ENCODE peak calls at places on chromosomes 16 and 17, in six cellular contexts. V, X, H, W, S and Y are unnamed samples. For H3K9me3, the result is how much of the 10 kb centered on the place peaks cover.

GRCh38 chr17:1590031-1590746 is 27.6 kb upstream of the PITPNA start:
- DNase-seq in V (no peak), X (no peak), H (no peak), W (no peak), S (no peak), Y (no peak)

GRCh38 chr16:2934450-2934849 is 22.7 kb downstream of the FLYWCH1 start:
- DNase-seq in V (no peak), X (no peak), H (no peak), W (no peak), S (no peak), Y (no peak)

GRCh38 chr17:33055171-33055611 is 63.5 kb downstream of the SPACA3 start:
- DNase-seq in V (no peak), X (no peak), H (no peak), W (no peak), S (no peak), Y (no peak)

GRCh38 chr16:29943846-29944669 is 17.8 kb upstream of the TMEM219 start:
- DNase-seq in V (no peak), X (peak), H (no peak), W (peak), S (no peak), Y (no peak)

GRCh38 chr16:76670125-76670857 is 393.1 kb downstream of the CNTNAP4 start:
- DNase-seq in V (no peak), X (no peak), H (no peak), W (no peak), S (no peak), Y (no peak)

GRCh38 chr16:46862555-46863447 is 21.4 kb upstream of the GPT2 start:
- DNase-seq in V (no peak), X (no peak), H (no peak), W (no peak), S (no peak), Y (no peak)

GRCh38 chr16:4038448-4038847 is 77.8 kb downstream of the ADCY9 start:
- DNase-seq in V (no peak), X (peak), H (no peak), W (no peak), S (no peak), Y (no peak)

GRCh38 chr17:68777243-68777855 is 176.2 kb upstream of the FAM20A start:
- DNase-seq in V (no peak), X (peak), H (no peak), W (peak), S (peak), Y (no peak)

GRCh38 chr17:40425741-40426140 is 8.0 kb upstream of the TOP2A start:
- DNase-seq in V (no peak), X (no peak), H (no peak), W (no peak), S (no peak), Y (no peak)

GRCh38 chr16:11494433-11494832 is 92.3 kb downstream of the LITAF start:
- DNase-seq in V (no peak), X (no peak), H (no peak), W (no peak), S (no peak), Y (no peak)

GRCh38 chr16:88458039-88458772 is 5.1 kb downstream of the ZFPM1 start:
- DNase-seq in V (no peak), X (no peak), H (no peak), W (no peak), S (no peak), Y (no peak)

GRCh38 chr17:64641499-64641898 is 20.6 kb downstream of the SMURF2 start:
- DNase-seq in V (no peak), X (no peak), H (no peak), W (no peak), S (no peak), Y (peak)

GRCh38 chr17:82881900-82882714 is 42.3 kb upstream of the ZNF750 start:
- DNase-seq in V (no peak), X (peak), H (no peak), W (no peak), S (no peak), Y (no peak)

GRCh38 chr17:4565209-4566141 is 5.1 kb upstream of the GGT6 start:
- DNase-seq in V (no peak), X (peak), H (no peak), W (peak), S (no peak), Y (peak)

GRCh38 chr17:21282231-21282630 is 2.3 kb upstream of the MAP2K3 start:
- DNase-seq in V (no peak), X (peak), H (no peak), W (no peak), S (no peak), Y (peak)

GRCh38 chr17:2982854-2983636 is 80.4 kb downstream of the OR1D5 start:
- DNase-seq in V (no peak), X (peak), H (no peak), W (no peak), S (peak), Y (no peak)

GRCh38 chr16:11173426-11173825 is 82.6 kb downstream of the SOCS1 start:
- DNase-seq in V (no peak), X (no peak), H (no peak), W (no peak), S (no peak), Y (no peak)

GRCh38 chr17:77826132-77826873 is 132.2 kb upstream of the TNRC6C start:
- DNase-seq in V (no peak), X (peak), H (no peak), W (no peak), S (no peak), Y (peak)

GRCh38 chr17:7021993-7022778 is 664 bp upstream of the BCL6B start:
- DNase-seq in V (no peak), X (peak), H (no peak), W (peak), S (peak), Y (peak)

GRCh38 chr16:88558457-88559442 is 11.5 kb upstream of the ZC3H18 start:
- DNase-seq in V (no peak), X (peak), H (no peak), W (peak), S (peak), Y (no peak)

GRCh38 chr16:86553356-86553755 is 1.7 kb downstream of the MTHFSD start:
- DNase-seq in V (no peak), X (peak), H (no peak), W (no peak), S (no peak), Y (no peak)

GRCh38 chr16:78362736-78363135 is 263.3 kb downstream of the WWOX start:
- DNase-seq in V (no peak), X (no peak), H (no peak), W (no peak), S (no peak), Y (no peak)

GRCh38 chr17:17568772-17569195 is 22.7 kb downstream of the PEMT start:
- DNase-seq in V (no peak), X (no peak), H (no peak), W (peak), S (peak), Y (no peak)

GRCh38 chr17:59853168-59853918 is 39.4 kb downstream of the TUBD1 start:
- DNase-seq in V (no peak), X (peak), H (no peak), W (peak), S (no peak), Y (peak)

GRCh38 chr17:10881959-10882358 is 44.1 kb upstream of the PIRT start:
- DNase-seq in V (no peak), X (no peak), H (no peak), W (no peak), S (no peak), Y (no peak)

GRCh38 chr17:71869833-71870545 is 250.8 kb upstream of the SOX9 start:
- DNase-seq in V (no peak), X (no peak), H (no peak), W (no peak), S (no peak), Y (no peak)

GRCh38 chr17:2203818-2204217 is 99.8 kb downstream of the SMG6 start:
- DNase-seq in V (no peak), X (no peak), H (no peak), W (no peak), S (no peak), Y (no peak)

GRCh38 chr17:54408741-54409140 is 491.9 kb upstream of the TOM1L1 start:
- DNase-seq in V (no peak), X (no peak), H (no peak), W (no peak), S (no peak), Y (no peak)

GRCh38 chr17:63956296-63956920 is 16.3 kb downstream of the SCN4A start:
- DNase-seq in V (no peak), X (no peak), H (no peak), W (no peak), S (no peak), Y (no peak)

GRCh38 chr17:59001158-59001814 is 105.4 kb downstream of the TRIM37 start:
- DNase-seq in V (peak), X (no peak), H (peak), W (no peak), S (no peak), Y (no peak)

GRCh38 chr17:43905985-43906852 is 1.1 kb downstream of the MPP2 start:
- DNase-seq in V (no peak), X (peak), H (no peak), W (peak), S (peak), Y (peak)

GRCh38 chr17:81511800-81512559 is 619 bp downstream of the ACTG1 start:
- DNase-seq in V (no peak), X (peak), H (no peak), W (no peak), S (peak), Y (no peak)

GRCh38 chr16:16988963-16989362 is 481.8 kb downstream of the XYLT1 start:
- DNase-seq in V (peak), X (no peak), H (no peak), W (no peak), S (no peak), Y (no peak)

GRCh38 chr17:83118071-83118841 is 38.8 kb downstream of the METRNL start:
- DNase-seq in V (no peak), X (no peak), H (no peak), W (no peak), S (no peak), Y (no peak)

GRCh38 chr16:76955629-76956028 is 235.4 kb upstream of the MON1B start:
- DNase-seq in V (no peak), X (no peak), H (no peak), W (no peak), S (no peak), Y (no peak)

DNA sequence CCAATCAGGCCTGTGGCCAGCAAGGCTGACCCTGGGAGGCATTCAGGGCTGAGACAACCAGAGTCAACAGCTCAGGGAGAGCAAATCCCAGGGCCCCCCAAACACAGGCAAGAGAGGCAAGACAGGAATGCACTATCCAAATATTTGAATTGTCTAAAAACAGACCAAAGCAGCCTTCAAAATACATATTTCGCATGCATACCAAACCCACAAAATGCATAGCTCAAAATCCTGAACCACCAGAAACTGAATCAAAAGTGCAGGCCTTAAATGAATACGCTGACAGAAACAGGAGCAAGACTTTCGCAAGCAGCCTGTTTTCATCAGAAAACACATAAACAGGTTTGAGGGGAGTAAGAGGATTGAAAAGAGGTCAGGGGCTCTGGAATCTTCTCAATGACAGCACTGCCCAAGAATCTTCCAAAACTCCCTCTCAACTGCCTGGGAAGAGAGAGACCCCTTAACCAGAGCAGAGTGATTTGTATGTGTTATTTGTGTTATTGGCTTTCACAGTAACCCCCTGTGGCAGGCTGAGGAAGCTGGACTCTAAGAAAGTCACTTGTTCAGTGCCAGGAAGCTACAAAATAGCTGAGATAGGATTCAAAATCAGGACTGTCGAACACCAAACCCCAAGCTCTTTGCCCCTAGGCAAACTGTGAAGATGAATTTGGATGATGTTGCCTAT is 213.5 kb upstream of the CDH5 start:
- DNase-seq in V (no peak), X (no peak), H (no peak), W (no peak), S (no peak), Y (no peak)
- TF ChIP-seq CTCF in V (no peak), X (no peak), H (no peak), W (no peak), S (no peak), Y (no peak)

GRCh38 chr17:49439305-49439672 is 24.6 kb upstream of the PHB1 start:
- DNase-seq in V (no peak), X (no peak), H (no peak), W (no peak), S (no peak), Y (no peak)

GRCh38 chr17:49440581-49440980 is 25.9 kb upstream of the PHB1 start:
- DNase-seq in V (no peak), X (no peak), H (no peak), W (no peak), S (no peak), Y (no peak)

GRCh38 chr17:49438885-49439284 is 24.2 kb upstream of the PHB1 start:
- DNase-seq in V (no peak), X (no peak), H (no peak), W (peak), S (no peak), Y (no peak)

GRCh38 chr17:49438439-49438861 is 23.8 kb upstream of the PHB1 start:
- DNase-seq in V (no peak), X (no peak), H (no peak), W (peak), S (no peak), Y (no peak)

DNA sequence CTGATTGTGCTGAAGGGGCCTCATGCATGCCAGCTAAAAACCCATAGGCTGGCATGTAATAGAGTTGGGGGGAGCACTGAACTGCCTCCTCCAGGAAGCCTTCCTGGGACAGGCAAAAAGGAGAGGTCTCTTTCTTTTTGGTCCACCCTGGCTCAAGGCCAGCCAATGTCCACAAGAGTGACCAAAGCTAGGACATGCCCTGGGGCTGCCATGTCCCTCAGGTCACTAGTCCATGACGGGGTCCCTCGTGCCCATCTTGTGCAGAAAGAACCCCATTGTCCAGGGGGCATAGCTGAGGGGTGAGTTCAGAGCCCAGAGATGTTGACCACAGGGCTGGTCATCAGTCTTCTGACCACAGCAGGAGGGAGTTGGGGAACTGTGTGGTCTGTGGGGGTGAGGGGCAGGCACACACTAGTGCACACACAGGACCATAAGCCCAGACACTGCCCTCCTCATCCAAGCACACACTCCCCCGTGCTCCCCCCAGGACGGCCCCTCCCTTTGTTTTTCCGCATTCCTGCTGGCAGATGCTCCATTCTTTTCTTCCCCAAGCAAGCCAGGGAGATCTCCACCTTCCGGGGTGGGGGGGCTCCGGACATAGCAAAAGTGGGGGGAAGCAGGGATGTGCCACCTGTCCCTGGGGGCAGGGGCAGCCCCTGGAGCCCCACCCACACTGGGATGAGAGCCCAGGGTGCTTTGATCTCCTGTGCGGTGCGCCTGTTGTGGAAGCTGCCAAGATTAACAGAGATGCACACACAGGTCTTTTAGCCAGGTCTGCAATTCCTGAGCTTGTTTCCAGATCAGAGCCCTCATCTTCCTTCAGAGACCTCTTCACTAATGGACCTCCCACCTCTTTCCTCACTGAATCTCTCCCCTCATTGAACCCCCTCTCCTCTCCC is 25.2 kb upstream of the PHB1 start:
- DNase-seq in V (no peak), X (no peak), H (no peak), W (peak), S (no peak), Y (no peak)
- H3K9me3 ChIP-seq in V (under half), X (under half), H (under half), W (under half), S (under half), Y (under half)

GRCh38 chr16:26806641-26807040 is 260.1 kb upstream of the C16orf82 start:
- DNase-seq in V (no peak), X (no peak), H (no peak), W (no peak), S (no peak), Y (no peak)

GRCh38 chr16:26809461-26809860 is 257.3 kb upstream of the C16orf82 start:
- DNase-seq in V (no peak), X (no peak), H (no peak), W (no peak), S (no peak), Y (no peak)
- TF ChIP-seq CTCF in V (no peak), X (no peak), H (no peak), W (no peak), S (no peak), Y (no peak)

GRCh38 chr17:22463110-22463850 is 771.0 kb downstream of the KCNJ18 start:
- DNase-seq in V (no peak), X (no peak), H (no peak), W (no peak), S (no peak), Y (no peak)
- H3K9me3 ChIP-seq in V (under half), X (under half), H (under half), W (under half), S (under half), Y (under half)

GRCh38 chr17:78892520-78892919 is 10.5 kb downstream of the CEP295NL start:
- DNase-seq in V (no peak), X (no peak), H (no peak), W (no peak), S (no peak), Y (no peak)
- TF ChIP-seq CTCF in V (no peak), X (no peak), H (no peak), W (no peak), S (no peak), Y (no peak)

DNA sequence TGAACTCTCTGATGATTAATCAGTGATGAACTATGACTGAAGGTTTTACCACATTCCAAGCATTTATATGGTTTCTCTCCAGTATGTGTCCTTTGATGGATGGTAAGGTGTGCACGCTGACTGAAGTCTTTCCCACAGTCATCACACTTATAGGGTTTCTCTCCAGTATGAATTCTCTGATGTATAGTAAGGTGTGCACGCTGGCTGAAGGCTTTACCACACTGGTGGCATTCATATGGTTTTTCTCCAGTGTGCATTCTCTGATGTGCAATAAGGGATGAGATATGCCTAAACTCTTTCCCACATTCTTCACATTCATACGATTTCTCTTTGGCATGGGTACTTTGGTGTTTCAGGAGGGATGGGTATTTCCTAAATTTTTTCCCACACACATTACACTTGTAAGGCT is 16.4 kb downstream of the ZNF287 start:
- DNase-seq in V (no peak), X (no peak), H (no peak), W (no peak), S (no peak), Y (no peak)
- H3K9me3 ChIP-seq in V (under half), X (under half), H (under half), W (half or more), S (under half), Y (half or more)

GRCh38 chr16:85330694-85331188 is 218.5 kb upstream of the CIBAR2 start:
- DNase-seq in V (no peak), X (no peak), H (no peak), W (peak), S (no peak), Y (no peak)
- TF ChIP-seq CTCF in V (peak), X (peak), H (peak), W (peak), S (no peak), Y (peak)